ENCODE peak calls at places on chromosomes 1 and 21, in five cellular contexts. E is NCI-H345, Y is iris pigment epithelial cell, O is MV-4-11, H is WTC11. P is an unnamed sample.

GRCh38 chr21:26171310-26172100 is 935 bp upstream of the APP start:
- DNase-seq in E (peak), H (no peak), O (no peak), Y (no peak), P (no peak)

GRCh38 chr1:87224209-87224608 is 104.5 kb upstream of the LMO4 start:
- DNase-seq in O (no peak), H (no peak), E (no peak), Y (peak), P (no peak)

GRCh38 chr1:219337588-219337987 is 163.9 kb downstream of the LYPLAL1 start:
- DNase-seq in Y (no peak), H (no peak), O (no peak), E (no peak), P (no peak)

GRCh38 chr1:229514578-229515275 is 6.6 kb upstream of the NUP133 start:
- DNase-seq in Y (peak), H (peak), O (peak), E (peak), P (peak)

GRCh38 chr1:207885129-207886032 is 25.5 kb downstream of the CD34 start:
- DNase-seq in O (peak), E (peak), Y (peak), H (peak), P (peak)

GRCh38 chr1:224700915-224701531 is 84.9 kb downstream of the CNIH3 start:
- DNase-seq in E (peak), O (no peak), H (peak), Y (peak), P (peak)

GRCh38 chr1:246078888-246079252 is 428.2 kb downstream of the SMYD3 start:
- DNase-seq in E (no peak), H (no peak), O (no peak), Y (no peak), P (no peak)

GRCh38 chr1:186953876-186954275 is 125.1 kb downstream of the PLA2G4A start:
- DNase-seq in E (no peak), O (no peak), Y (no peak), H (no peak), P (no peak)

GRCh38 chr1:76075877-76076276 is 1.3 kb downstream of the ST6GALNAC3 start:
- DNase-seq in E (no peak), H (no peak), Y (peak), O (peak), P (no peak)

GRCh38 chr1:236149696-236150228 is 7.4 kb downstream of the GPR137B start:
- DNase-seq in Y (no peak), E (no peak), H (no peak), O (no peak), P (no peak)

GRCh38 chr1:228095938-228096337 is 7.2 kb downstream of the C1orf35 start:
- DNase-seq in H (no peak), Y (no peak), E (no peak), O (no peak), P (no peak)

GRCh38 chr1:36116906-36117305 is 8.1 kb downstream of the COL8A2 start:
- DNase-seq in H (no peak), Y (no peak), E (no peak), O (no peak), P (no peak)

GRCh38 chr1:26550946-26551345 is 21.4 kb downstream of the RPS6KA1 start:
- DNase-seq in H (no peak), O (no peak), E (no peak), Y (no peak), P (no peak)

GRCh38 chr1:9724706-9725476 is 73.4 kb downstream of the PIK3CD start:
- DNase-seq in H (peak), O (peak), E (peak), Y (peak), P (peak)

GRCh38 chr1:7223334-7224080 is 438.3 kb downstream of the CAMTA1 start:
- DNase-seq in Y (peak), H (no peak), E (peak), O (no peak), P (no peak)

GRCh38 chr21:31612889-31613785 is 46.4 kb upstream of the SOD1 start:
- DNase-seq in O (peak), H (no peak), E (no peak), Y (peak), P (no peak)

GRCh38 chr1:13583964-13584791 is 546 bp downstream of the PDPN start:
- DNase-seq in O (peak), H (peak), Y (peak), E (no peak), P (no peak)

GRCh38 chr1:10679521-10680220 is 116.8 kb downstream of the CASZ1 start:
- DNase-seq in E (peak), O (peak), Y (peak), H (peak), P (peak)

P was measured in SHP77.